ENCODE peak calls at places on chromosomes 3 and 15, in ten cellular contexts. X, I, K, J, B, W, C, S, L and N are unnamed samples.

GRCh38 chr3:79973917-79974595 is 206.3 kb upstream of the ROBO1 start:
- DNase-seq in J (no peak), K (no peak), S (peak; percentile 61), B (no peak), C (no peak), L (no peak), X (no peak), I (no peak), W (no peak), N (no peak)

GRCh38 chr3:25156526-25157075 is 271.5 kb upstream of the RARB start:
- DNase-seq in W (no peak), L (no peak), J (no peak), X (no peak), B (peak; percentile 74), S (peak; percentile 92), C (no peak), I (no peak), K (no peak), N (no peak)

GRCh38 chr3:112894258-112894657 is 47.6 kb upstream of the CD200R1L start:
- DNase-seq in C (no peak), I (no peak), X (no peak), L (no peak), J (no peak), K (no peak), S (peak; percentile 84), W (no peak), B (peak; percentile 20), N (no peak)

GRCh38 chr3:111737712-111738097 is 121.4 kb upstream of the PHLDB2 start:
- DNase-seq in L (no peak), S (peak; percentile 100), J (no peak), C (no peak), X (no peak), K (no peak), B (peak; percentile 94), W (no peak), I (no peak), N (no peak)

GRCh38 chr3:56787784-56788256 is 13.9 kb downstream of the ARHGEF3 start:
- DNase-seq in K (no peak), C (no peak), J (no peak), S (no peak), W (no peak), I (no peak), X (no peak), B (no peak), L (no peak), N (no peak)

GRCh38 chr15:39363761-39364586 is 216.9 kb upstream of the THBS1 start:
- DNase-seq in W (no peak), S (peak; percentile 61), J (no peak), I (no peak), L (no peak), K (no peak), X (no peak), B (peak; percentile 93), C (no peak), N (no peak)

GRCh38 chr3:110165344-110165743 is 828.0 kb upstream of the DPPA4 start:
- DNase-seq in L (no peak), S (no peak), X (no peak), B (peak; percentile 11), K (no peak), C (no peak), J (no peak), I (no peak), W (no peak), N (no peak)

GRCh38 chr15:31367730-31368344 is 41.2 kb downstream of the KLF13 start:
- DNase-seq in I (no peak), B (no peak), X (no peak), J (no peak), W (no peak), S (no peak), L (peak; percentile 41), K (peak; percentile 58), C (no peak), N (no peak)

GRCh38 chr3:30502742-30503073 is 103.7 kb upstream of the TGFBR2 start:
- DNase-seq in C (no peak), L (no peak), B (peak; percentile 72), X (no peak), K (no peak), J (no peak), W (no peak), I (no peak), S (peak; percentile 86), N (no peak)